ENCODE peak calls at places on chromosomes 12 and 14, in four cellular contexts. T is A549, V is GM12878, X is K562. B is an unnamed sample.

GRCh38 chr12:57885207-57885606 is 38.7 kb upstream of the CTDSP2 start:
- DNase-seq in X (no peak), V (no peak), T (no peak), B (no peak)

GRCh38 chr14:55062517-55063351 is 11.3 kb downstream of the MAPK1IP1L start:
- DNase-seq in V (no peak), T (no peak), X (no peak), B (no peak)

GRCh38 chr12:11658796-11659195 is 9.3 kb downstream of the ETV6 start:
- DNase-seq in X (no peak), T (no peak), V (no peak), B (peak)

GRCh38 chr14:74934476-74935339 is 11.6 kb upstream of the RPS6KL1 start:
- DNase-seq in X (no peak), T (no peak), V (no peak), B (no peak)

GRCh38 chr14:34684578-34684977 is 29.8 kb downstream of the CFL2 start:
- DNase-seq in X (no peak), V (no peak), T (no peak), B (peak)

GRCh38 chr14:70189678-70190077 is 927 bp upstream of the SLC8A3 start:
- DNase-seq in V (no peak), X (no peak), T (no peak), B (no peak)

GRCh38 chr12:80539029-80539428 is 95.0 kb downstream of the PTPRQ start:
- DNase-seq in T (no peak), X (no peak), V (no peak), B (no peak)

GRCh38 chr12:66273147-66273546 is 29.1 kb upstream of the HELB start:
- DNase-seq in X (no peak), V (no peak), T (no peak), B (no peak)

GRCh38 chr14:55927059-55927458 is 191.2 kb upstream of the PELI2 start:
- DNase-seq in T (no peak), X (no peak), V (no peak), B (no peak)

GRCh38 chr14:95008445-95009217 is 148.7 kb downstream of the DICER1 start:
- DNase-seq in T (no peak), X (no peak), V (no peak), B (no peak)

DNA sequence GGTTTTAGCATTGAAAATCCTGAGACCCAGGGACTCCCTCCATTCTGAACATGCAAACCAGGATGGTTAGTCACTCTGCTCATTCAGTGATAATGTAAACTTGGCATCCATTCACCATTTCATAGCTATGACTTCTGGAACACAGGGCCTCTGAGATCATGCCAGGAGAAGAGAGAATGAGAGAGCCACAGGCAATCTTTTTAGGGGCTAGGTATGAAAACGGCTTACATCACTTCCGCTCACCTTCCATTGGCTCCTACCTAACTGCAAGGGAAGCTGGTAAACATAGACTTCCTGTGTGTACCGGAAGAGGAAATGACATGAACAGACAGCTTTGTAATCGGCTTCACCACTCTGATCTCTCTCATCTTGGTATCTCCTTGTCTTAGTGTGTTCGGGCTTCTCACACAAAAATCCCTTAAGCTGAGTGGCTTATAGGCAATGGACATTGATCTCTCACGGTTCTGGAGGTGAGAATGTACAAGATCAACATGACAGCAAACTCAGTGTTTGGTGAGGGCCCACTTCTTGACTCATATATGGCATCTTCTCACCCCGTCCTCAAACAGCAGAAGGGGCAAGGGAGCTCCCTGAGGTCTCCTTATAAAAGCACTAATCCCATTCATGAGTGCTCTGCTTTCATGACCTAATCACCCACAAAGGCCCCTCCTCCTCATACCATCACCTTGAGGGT is 465.9 kb upstream of the TBX3 start:
- DNase-seq in T (peak), V (no peak), X (no peak), B (peak)
- TF ChIP-seq RCOR1 in T (no peak), V (no peak), X (no peak), B (no peak)

GRCh38 chr12:109987615-109988014 is 8.6 kb downstream of the GIT2 start:
- DNase-seq in V (no peak), T (no peak), X (no peak), B (peak)

GRCh38 chr12:109988903-109989302 is 7.3 kb downstream of the GIT2 start:
- DNase-seq in X (no peak), T (no peak), V (no peak), B (no peak)

GRCh38 chr12:109991586-109991985 is 4.6 kb downstream of the GIT2 start:
- DNase-seq in X (no peak), T (no peak), V (no peak), B (no peak)

GRCh38 chr12:109988274-109988673 is 7.9 kb downstream of the GIT2 start:
- DNase-seq in T (no peak), X (no peak), V (no peak), B (no peak)

DNA sequence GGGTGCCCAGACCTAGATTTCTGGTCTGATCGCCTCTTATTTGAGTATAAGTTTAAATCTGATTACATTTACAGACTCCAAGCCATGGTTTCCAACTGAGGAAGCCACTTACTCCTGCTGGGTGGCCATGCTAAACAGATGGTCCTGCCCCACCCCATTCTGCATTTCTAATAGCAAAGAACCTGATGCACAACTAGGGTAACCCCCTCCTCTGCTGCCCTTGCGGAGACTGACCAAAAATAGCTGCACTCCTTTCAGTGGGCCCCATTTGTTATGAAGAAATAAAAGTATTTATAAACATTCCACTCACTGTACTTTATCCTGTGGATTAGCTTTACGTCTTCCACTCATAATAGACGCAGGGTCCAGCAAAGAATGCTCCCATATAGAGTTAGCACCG is 6.8 kb downstream of the GIT2 start:
- DNase-seq in X (no peak), V (no peak), T (no peak), B (peak)
- TF ChIP-seq BHLHE40 in X (no peak), V (no peak), T (no peak), B (no peak)

GRCh38 chr12:51082561-51083139 is 746 bp downstream of the CSRNP2 start:
- DNase-seq in T (peak), X (no peak), V (no peak), B (peak)
- TF ChIP-seq RCOR1 in T (no peak), X (no peak), V (no peak), B (no peak)

GRCh38 chr14:51457858-51458562 is 193.7 kb upstream of the FRMD6 start:
- DNase-seq in V (no peak), X (no peak), T (no peak), B (no peak)
- TF ChIP-seq BHLHE40 in V (no peak), X (no peak), T (no peak), B (no peak)

GRCh38 chr12:6158263-6158662 is 33.8 kb upstream of the VWF start:
- DNase-seq in V (no peak), X (no peak), T (no peak), B (no peak)

GRCh38 chr12:6163554-6164060 is 36.6 kb upstream of the CD9 start:
- DNase-seq in T (no peak), X (no peak), V (no peak), B (no peak)

GRCh38 chr12:6157482-6157881 is 33.0 kb upstream of the VWF start:
- DNase-seq in T (no peak), X (no peak), V (no peak), B (no peak)

GRCh38 chr12:6158749-6159148 is 34.3 kb upstream of the VWF start:
- DNase-seq in X (no peak), T (no peak), V (no peak), B (no peak)

DNA sequence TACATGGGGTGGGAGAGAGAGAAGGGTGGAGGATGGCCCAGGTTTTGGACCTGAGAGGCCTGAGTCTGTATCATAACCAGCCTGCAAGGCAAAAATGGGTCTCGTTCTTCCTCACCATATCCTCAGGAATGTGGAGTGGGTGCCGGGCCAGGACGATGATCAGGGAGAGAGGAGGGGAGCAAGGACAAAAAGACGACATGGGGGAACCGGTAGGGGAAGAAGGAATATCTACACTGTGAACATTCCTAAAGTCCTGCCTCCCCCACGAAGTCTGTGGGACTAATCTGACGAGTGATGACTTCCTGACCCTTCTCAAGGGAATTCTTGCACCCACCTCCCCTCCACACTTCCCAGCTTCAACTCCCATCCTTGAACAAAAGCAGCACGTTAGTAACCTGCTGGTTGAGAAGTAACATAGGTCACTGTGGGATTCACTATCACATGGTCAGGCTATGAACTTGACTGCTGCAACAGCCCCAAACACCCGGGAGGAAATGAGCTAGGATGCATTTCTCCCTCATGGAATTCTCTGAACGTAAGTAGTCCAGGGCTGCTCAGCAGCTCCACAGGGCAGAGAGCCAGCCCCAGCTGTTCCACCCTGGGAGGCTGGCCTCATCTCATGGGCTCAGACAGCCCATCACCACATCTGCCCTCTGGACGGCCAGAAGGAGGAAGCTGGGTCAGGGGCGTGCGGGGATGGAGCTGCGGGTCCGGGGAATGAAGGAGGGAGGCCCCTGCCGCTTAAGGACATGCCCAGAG is 36.8 kb upstream of the VWF start:
- DNase-seq in T (no peak), X (no peak), V (no peak), B (peak)
- TF ChIP-seq RCOR1 in T (no peak), X (no peak), V (no peak), B (no peak)

GRCh38 chr12:113980537-113981337 is 14.6 kb upstream of the RBM19 start:
- DNase-seq in V (no peak), T (peak), X (peak), B (peak)
- TF ChIP-seq BHLHE40 in V (no peak), T (no peak), X (no peak), B (no peak)